ENCODE peak calls at places on chromosomes 6 and 20, in eight cellular contexts. N is nucleus accumbens; B is NCI-H1436; T is stimulated activated CD8-positive, alpha-beta memory T cell treated with anti-CD3 and anti-CD28 coated beads, Interleukin-15, amount 100 ng/mL, for 24 hours; K is M059J; D is right cardiac atrium; X is HFFc6; O is stimulated activated CD4-positive, alpha-beta T cell treated with anti-CD3 and anti-CD28 coated beads, Interleukin-2, amount 100 ng/mL, for 24 hours. C is an unnamed sample.

GRCh38 chr6:34540841-34541240 is 15.3 kb downstream of the SPDEF start:
- DNase-seq in D (no peak), N (no peak), T (no peak), O (no peak), X (no peak), K (no peak), B (no peak), C (no peak)

GRCh38 chr6:117837268-117837667 is 69.8 kb upstream of the SLC35F1 start:
- DNase-seq in D (no peak), K (peak), X (no peak), B (no peak), N (no peak), T (no peak), O (no peak), C (no peak)

GRCh38 chr6:2429460-2429859 is 184.1 kb upstream of the GMDS start:
- DNase-seq in X (peak), B (no peak), O (no peak), N (no peak), D (no peak), T (no peak), K (peak), C (no peak)

GRCh38 chr6:82410151-82410621 is 46.6 kb downstream of the TPBG start:
- DNase-seq in D (no peak), X (peak), T (no peak), N (no peak), O (no peak), B (peak), K (peak), C (no peak)

GRCh38 chr20:33099842-33100538 is 20.5 kb downstream of the BPIFB4 start:
- DNase-seq in B (no peak), T (no peak), D (peak), N (no peak), X (no peak), K (peak), O (no peak), C (no peak)

GRCh38 chr6:106192824-106193223 is 106.7 kb downstream of the PRDM1 start:
- DNase-seq in B (no peak), X (peak), O (no peak), D (no peak), T (no peak), N (no peak), K (peak), C (no peak)

GRCh38 chr20:44028868-44029847 is 114.5 kb downstream of the TOX2 start:
- DNase-seq in T (no peak), N (no peak), X (no peak), O (peak), D (no peak), B (peak), K (no peak), C (no peak)

GRCh38 chr6:106757722-106758467 is 128.5 kb downstream of the QRSL1 start:
- DNase-seq in N (no peak), X (no peak), T (no peak), O (no peak), B (no peak), K (no peak), D (no peak), C (no peak)

GRCh38 chr20:39263076-39263475 is 300.9 kb downstream of the DHX35 start:
- DNase-seq in K (peak), B (no peak), O (no peak), D (no peak), X (no peak), N (no peak), T (no peak), C (no peak)

GRCh38 chr6:165800337-165800736 is 137.3 kb upstream of the PDE10A start:
- DNase-seq in K (peak), N (no peak), O (no peak), B (no peak), T (no peak), X (no peak), D (no peak), C (no peak)